ENCODE peak calls at places on chromosomes 13 and 19, in eight cellular contexts. D, Q, H, A, X, G, U and S are unnamed samples.

GRCh38 chr19:17109962-17110598 is 34.5 kb downstream of the MYO9B start:
- DNase-seq in D (peak; percentile 60), Q (no peak), H (peak; percentile 72), A (no peak), X (no peak), G (no peak), U (no peak), S (peak; percentile 25)

GRCh38 chr13:25502551-25502950 is 130.8 kb downstream of the ATP8A2 start:
- DNase-seq in D (no peak), Q (no peak), H (no peak), A (no peak), X (no peak), G (no peak), U (no peak), S (no peak)

GRCh38 chr19:42301646-42302204 is at the start of gene PRR19:
- DNase-seq in D (no peak), Q (no peak), H (no peak), A (no peak), X (no peak), G (peak; percentile 66), U (no peak), S (no peak)

GRCh38 chr19:44869728-44870470 is 21.2 kb upstream of the TOMM40 start:
- DNase-seq in D (peak; percentile 71), Q (no peak), H (no peak), A (no peak), X (no peak), G (no peak), U (no peak), S (no peak)

GRCh38 chr13:107202371-107203023 is 634.6 kb upstream of the ARGLU1 start:
- DNase-seq in D (peak; percentile 68), Q (no peak), H (peak; percentile 37), A (no peak), X (peak; percentile 8), G (no peak), U (no peak), S (no peak)

GRCh38 chr19:33219261-33219812 is 6.3 kb downstream of the SLC7A10 start:
- DNase-seq in D (no peak), Q (no peak), H (no peak), A (no peak), X (no peak), G (no peak), U (no peak), S (no peak)

GRCh38 chr13:94660695-94661324 is 51.5 kb downstream of the SOX21 start:
- DNase-seq in D (no peak), Q (no peak), H (no peak), A (no peak), X (peak; percentile 41), G (peak; percentile 92), U (peak; percentile 17), S (no peak)

GRCh38 chr13:37565425-37565824 is 33.1 kb downstream of the POSTN start:
- DNase-seq in D (no peak), Q (no peak), H (no peak), A (no peak), X (no peak), G (no peak), U (no peak), S (no peak)

GRCh38 chr19:53965091-53965490 is 2.4 kb downstream of the CACNG8 start:
- DNase-seq in D (no peak), Q (no peak), H (no peak), A (no peak), X (no peak), G (no peak), U (no peak), S (no peak)

GRCh38 chr19:41998246-41999020 is 4.4 kb upstream of the ATP1A3 start:
- DNase-seq in D (no peak), Q (peak; percentile 21), H (no peak), A (no peak), X (no peak), G (peak; percentile 75), U (peak; percentile 56), S (peak; percentile 8)